ENCODE peak calls at places on chromosomes 6 and 20, in five cellular contexts. One of them, this sample, is unnamed.

GRCh38 chr6:74939309-74939708 is 266.5 kb downstream of the COL12A1 start:
- DNase-seq in hepatocyte: no peak
- DNase-seq in GM23248: no peak
- DNase-seq in K562: no peak
- DNase-seq in endothelial cell of umbilical vein: peak; percentile 22
- DNase-seq in this sample: no peak

GRCh38 chr20:54140486-54140885 is 33.3 kb downstream of the CYP24A1 start:
- DNase-seq in GM23248: peak; percentile 55
- DNase-seq in K562: no peak
- DNase-seq in endothelial cell of umbilical vein: no peak
- DNase-seq in hepatocyte: no peak
- DNase-seq in this sample: no peak

GRCh38 chr20:4375881-4376280 is 345.8 kb upstream of the PRND start:
- DNase-seq in hepatocyte: peak; percentile 28
- DNase-seq in K562: no peak
- DNase-seq in endothelial cell of umbilical vein: no peak
- DNase-seq in GM23248: peak; percentile 39
- DNase-seq in this sample: no peak

GRCh38 chr20:46965477-46965876 is 70.8 kb downstream of the EYA2 start:
- DNase-seq in hepatocyte: no peak
- DNase-seq in K562: no peak
- DNase-seq in GM23248: no peak
- DNase-seq in endothelial cell of umbilical vein: no peak
- DNase-seq in this sample: no peak

GRCh38 chr6:23106951-23107350 is 537.6 kb downstream of the HDGFL1 start:
- DNase-seq in GM23248: peak; percentile 73
- DNase-seq in K562: no peak
- DNase-seq in endothelial cell of umbilical vein: no peak
- DNase-seq in hepatocyte: no peak
- DNase-seq in this sample: no peak

GRCh38 chr20:7912551-7912950 is 27.7 kb downstream of the HAO1 start:
- DNase-seq in endothelial cell of umbilical vein: peak; percentile 93
- DNase-seq in K562: no peak
- DNase-seq in GM23248: no peak
- DNase-seq in hepatocyte: no peak
- DNase-seq in this sample: no peak

GRCh38 chr6:75280131-75280855 is 4.3 kb downstream of the TMEM30A start:
- DNase-seq in hepatocyte: no peak
- DNase-seq in endothelial cell of umbilical vein: no peak
- DNase-seq in GM23248: peak; percentile 65
- DNase-seq in K562: no peak
- DNase-seq in this sample: no peak

GRCh38 chr20:57920971-57921370 is 211.2 kb upstream of the PMEPA1 start:
- DNase-seq in hepatocyte: no peak
- DNase-seq in K562: no peak
- DNase-seq in GM23248: peak; percentile 41
- DNase-seq in endothelial cell of umbilical vein: no peak
- DNase-seq in this sample: no peak

GRCh38 chr20:62404112-62404665 is 2.9 kb downstream of the CABLES2 start:
- DNase-seq in K562: no peak
- DNase-seq in hepatocyte: no peak
- DNase-seq in GM23248: no peak
- DNase-seq in endothelial cell of umbilical vein: no peak
- DNase-seq in this sample: no peak

GRCh38 chr6:128963561-128963960 is 80.6 kb downstream of the LAMA2 start:
- DNase-seq in endothelial cell of umbilical vein: no peak
- DNase-seq in GM23248: peak; percentile 69
- DNase-seq in hepatocyte: no peak
- DNase-seq in K562: no peak
- DNase-seq in this sample: no peak
- H3K27me3 ChIP-seq in endothelial cell of umbilical vein: peaks cover 1% of the 10 kb centered on the region
- H3K27me3 ChIP-seq in GM23248: no peaks in the 10 kb centered on the region
- H3K27me3 ChIP-seq in hepatocyte: no peaks in the 10 kb centered on the region
- H3K27me3 ChIP-seq in K562: no peaks in the 10 kb centered on the region
- H3K27me3 ChIP-seq in this sample: no peaks in the 10 kb centered on the region

DNA sequence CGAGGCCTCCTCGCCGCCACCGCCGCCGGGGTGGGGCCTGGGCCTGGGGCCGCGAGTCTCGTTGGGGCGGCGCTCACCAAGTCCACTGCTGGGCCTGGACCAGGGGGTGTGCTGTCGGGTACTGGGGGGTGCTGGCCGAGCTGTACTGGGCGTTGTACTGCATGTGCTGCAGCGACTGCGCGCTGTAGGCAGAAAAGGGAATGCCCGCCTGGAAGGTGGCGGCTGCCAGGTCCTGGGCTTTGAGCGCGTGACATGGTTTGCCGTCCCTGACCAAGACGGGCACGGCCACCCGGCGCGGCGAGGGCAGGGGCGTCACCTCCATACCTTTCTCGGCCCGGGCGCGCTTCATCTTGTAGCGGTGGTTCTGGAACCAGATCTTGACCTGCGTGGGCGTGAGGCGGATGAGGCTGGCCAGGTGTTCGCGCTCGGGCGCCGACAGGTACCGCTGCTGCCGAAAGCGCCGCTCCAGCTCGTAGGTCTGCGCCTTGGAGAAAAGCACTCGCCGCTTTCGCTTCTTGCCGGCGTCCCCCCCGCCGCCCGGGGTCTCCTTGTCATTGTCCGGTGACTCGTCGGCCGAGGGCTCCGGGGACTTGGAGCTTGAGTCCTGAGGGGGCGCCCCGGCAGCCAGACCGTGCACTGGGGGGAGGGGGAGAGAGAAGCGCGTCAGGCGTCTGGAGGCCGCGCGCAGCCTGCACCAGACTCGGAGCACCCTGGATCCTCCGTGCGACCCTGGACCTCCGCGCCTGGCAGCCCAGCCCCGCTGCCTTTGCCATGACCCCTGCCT is 1.8 kb downstream of the NKX2-2 start:
- DNase-seq in GM23248: no peak
- DNase-seq in endothelial cell of umbilical vein: no peak
- DNase-seq in K562: no peak
- DNase-seq in hepatocyte: no peak
- DNase-seq in this sample: no peak
- TF ChIP-seq EZH2 in GM23248: no peak
- TF ChIP-seq EZH2 in endothelial cell of umbilical vein: peak; percentile 96
- TF ChIP-seq EZH2 in K562: no peak
- TF ChIP-seq EZH2 in hepatocyte: no peak
- TF ChIP-seq EZH2 in this sample: no peak

GRCh38 chr6:156807028-156807427 is 29.9 kb downstream of the ARID1B start:
- DNase-seq in hepatocyte: no peak
- DNase-seq in GM23248: no peak
- DNase-seq in K562: no peak
- DNase-seq in endothelial cell of umbilical vein: no peak
- DNase-seq in this sample: no peak
- H3K4me1 ChIP-seq in hepatocyte: peaks cover 5% of the 10 kb centered on the region
- H3K4me1 ChIP-seq in GM23248: peaks cover 22% of the 10 kb centered on the region
- H3K4me1 ChIP-seq in K562: peaks cover 23% of the 10 kb centered on the region
- H3K4me1 ChIP-seq in endothelial cell of umbilical vein: no peaks in the 10 kb centered on the region
- H3K4me1 ChIP-seq in this sample: no peaks in the 10 kb centered on the region

GRCh38 chr20:45821942-45822341 is 5.2 kb downstream of the TNNC2 start:
- DNase-seq in hepatocyte: no peak
- DNase-seq in GM23248: no peak
- DNase-seq in K562: no peak
- DNase-seq in endothelial cell of umbilical vein: no peak
- DNase-seq in this sample: no peak

GRCh38 chr20:45818239-45818638 is 5.8 kb downstream of the UBE2C start:
- DNase-seq in K562: peak; percentile 40
- DNase-seq in GM23248: no peak
- DNase-seq in hepatocyte: no peak
- DNase-seq in endothelial cell of umbilical vein: no peak
- DNase-seq in this sample: no peak

GRCh38 chr20:45816951-45817651 is 4.7 kb downstream of the UBE2C start:
- DNase-seq in hepatocyte: no peak
- DNase-seq in GM23248: no peak
- DNase-seq in K562: no peak
- DNase-seq in endothelial cell of umbilical vein: no peak
- DNase-seq in this sample: peak; percentile 31

GRCh38 chr20:45817652-45818194 is 5.3 kb downstream of the UBE2C start:
- DNase-seq in endothelial cell of umbilical vein: no peak
- DNase-seq in K562: no peak
- DNase-seq in hepatocyte: no peak
- DNase-seq in GM23248: peak; percentile 89
- DNase-seq in this sample: peak; percentile 96

DNA sequence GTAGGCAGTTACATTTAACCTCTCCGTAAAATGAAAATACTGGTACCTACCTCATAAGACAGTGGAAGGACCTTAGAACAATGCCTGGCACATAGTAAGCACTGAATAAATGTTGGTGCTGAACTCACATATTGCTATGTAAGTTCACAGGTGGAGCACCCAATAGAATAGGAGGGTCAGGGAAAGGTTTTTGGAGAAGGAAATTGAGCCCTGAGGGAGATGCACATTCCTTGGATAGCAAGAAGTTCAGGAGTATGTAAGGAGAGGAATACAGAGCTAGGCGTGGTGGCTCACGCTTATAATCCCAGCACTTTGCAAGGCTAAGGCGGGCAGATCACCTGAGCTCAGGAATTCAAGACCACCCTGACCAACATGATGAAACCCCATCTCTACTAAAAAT is 7.0 kb downstream of the UBE2C start:
- DNase-seq in hepatocyte: no peak
- DNase-seq in K562: no peak
- DNase-seq in GM23248: no peak
- DNase-seq in endothelial cell of umbilical vein: no peak
- DNase-seq in this sample: peak; percentile 34
- H3K27me3 ChIP-seq in hepatocyte: no peaks in the 10 kb centered on the region
- H3K27me3 ChIP-seq in K562: no peaks in the 10 kb centered on the region
- H3K27me3 ChIP-seq in GM23248: no peaks in the 10 kb centered on the region
- H3K27me3 ChIP-seq in endothelial cell of umbilical vein: peaks cover 11% of the 10 kb centered on the region
- H3K27me3 ChIP-seq in this sample: no peaks in the 10 kb centered on the region

This sample was measured in PC-9.